ENCODE peak calls at places on chromosomes 16 and 17, in four cellular contexts. One of them, this sample, is unnamed.

GRCh38 chr17:61729690-61730268 is 133.5 kb downstream of the BRIP1 start:
- DNase-seq in fibroblast of pulmonary artery: no peak
- DNase-seq in tibial artery: no peak
- DNase-seq in fibroblast of lung: peak; percentile 9
- DNase-seq in this sample: no peak

GRCh38 chr16:67017451-67017750 is 11.5 kb upstream of the CBFB start:
- DNase-seq in fibroblast of pulmonary artery: no peak
- DNase-seq in tibial artery: no peak
- DNase-seq in fibroblast of lung: no peak
- DNase-seq in this sample: no peak

GRCh38 chr17:9258115-9259020 is 237.1 kb downstream of the NTN1 start:
- DNase-seq in fibroblast of pulmonary artery: no peak
- DNase-seq in tibial artery: no peak
- DNase-seq in fibroblast of lung: no peak
- DNase-seq in this sample: no peak

GRCh38 chr16:46649571-46649970 is 28.4 kb upstream of the SHCBP1 start:
- DNase-seq in fibroblast of pulmonary artery: peak; percentile 49
- DNase-seq in tibial artery: peak; percentile 64
- DNase-seq in fibroblast of lung: peak; percentile 82
- DNase-seq in this sample: peak; percentile 71

GRCh38 chr16:51416921-51417320 is 265.9 kb upstream of the SALL1 start:
- DNase-seq in fibroblast of pulmonary artery: peak; percentile 31
- DNase-seq in tibial artery: no peak
- DNase-seq in fibroblast of lung: peak; percentile 55
- DNase-seq in this sample: no peak

GRCh38 chr16:67667434-67667816 is 811 bp downstream of the C16orf86 start:
- DNase-seq in fibroblast of pulmonary artery: no peak
- DNase-seq in tibial artery: no peak
- DNase-seq in fibroblast of lung: no peak
- DNase-seq in this sample: no peak

GRCh38 chr16:62194828-62195227 is 158.6 kb upstream of the CDH8 start:
- DNase-seq in fibroblast of pulmonary artery: no peak
- DNase-seq in tibial artery: no peak
- DNase-seq in fibroblast of lung: no peak
- DNase-seq in this sample: no peak

GRCh38 chr16:88531346-88531745 is 38.9 kb upstream of the ZC3H18 start:
- DNase-seq in fibroblast of pulmonary artery: no peak
- DNase-seq in tibial artery: no peak
- DNase-seq in fibroblast of lung: no peak
- DNase-seq in this sample: no peak

GRCh38 chr17:4594406-4595349 is 10.3 kb downstream of the SMTNL2 start:
- DNase-seq in fibroblast of pulmonary artery: no peak
- DNase-seq in tibial artery: no peak
- DNase-seq in fibroblast of lung: no peak
- DNase-seq in this sample: no peak
- TF ChIP-seq CTCF in fibroblast of pulmonary artery: no peak
- TF ChIP-seq CTCF in tibial artery: no peak
- TF ChIP-seq CTCF in fibroblast of lung: no peak
- TF ChIP-seq CTCF in this sample: no peak

DNA sequence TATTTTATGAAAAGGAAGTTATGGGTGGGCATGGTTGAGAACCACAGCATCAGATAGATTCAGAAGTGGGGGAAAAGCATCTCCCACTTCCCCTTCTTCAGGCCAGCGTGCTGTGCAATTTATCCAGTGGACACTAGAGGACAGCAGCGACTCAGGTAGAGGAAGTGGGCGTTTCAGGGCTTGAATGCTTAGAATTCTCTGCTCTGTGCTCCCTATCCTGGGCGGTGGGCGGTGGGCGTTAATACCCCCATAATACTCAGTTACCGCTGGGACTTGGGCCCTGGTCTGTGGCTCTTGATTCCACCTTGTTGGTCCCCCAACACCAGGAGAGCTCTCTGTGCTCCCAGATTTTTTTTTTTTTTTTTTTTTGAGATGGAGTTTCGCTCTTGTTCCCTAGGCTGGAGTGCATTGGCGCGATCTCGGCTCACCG is 3.7 kb upstream of the LYZL6 start:
- DNase-seq in fibroblast of pulmonary artery: peak; percentile 52
- DNase-seq in tibial artery: peak; percentile 34
- DNase-seq in fibroblast of lung: peak; percentile 33
- DNase-seq in this sample: peak; percentile 54
- H3K4me3 ChIP-seq in fibroblast of pulmonary artery: peak overlapping the region; percentile 2
- H3K4me3 ChIP-seq in tibial artery: no peak overlapping the region
- H3K4me3 ChIP-seq in fibroblast of lung: no peak overlapping the region
- H3K4me3 ChIP-seq in this sample: peak overlapping the region; percentile 26

GRCh38 chr17:81852237-81852636 is 8.1 kb downstream of the P4HB start:
- DNase-seq in fibroblast of pulmonary artery: no peak
- DNase-seq in tibial artery: no peak
- DNase-seq in fibroblast of lung: no peak
- DNase-seq in this sample: no peak

GRCh38 chr17:81858170-81858966 is 2.0 kb downstream of the P4HB start:
- DNase-seq in fibroblast of pulmonary artery: no peak
- DNase-seq in tibial artery: no peak
- DNase-seq in fibroblast of lung: no peak
- DNase-seq in this sample: no peak

GRCh38 chr17:81851423-81851822 is 8.9 kb downstream of the P4HB start:
- DNase-seq in fibroblast of pulmonary artery: no peak
- DNase-seq in tibial artery: no peak
- DNase-seq in fibroblast of lung: no peak
- DNase-seq in this sample: no peak

GRCh38 chr17:81858967-81859905 is 1.1 kb downstream of the P4HB start:
- DNase-seq in fibroblast of pulmonary artery: peak; percentile 33
- DNase-seq in tibial artery: no peak
- DNase-seq in fibroblast of lung: peak; percentile 18
- DNase-seq in this sample: peak; percentile 24

GRCh38 chr17:81854974-81855774 is 5.2 kb downstream of the P4HB start:
- DNase-seq in fibroblast of pulmonary artery: no peak
- DNase-seq in tibial artery: no peak
- DNase-seq in fibroblast of lung: no peak
- DNase-seq in this sample: peak; percentile 53
- TF ChIP-seq CTCF in fibroblast of pulmonary artery: no peak
- TF ChIP-seq CTCF in tibial artery: no peak
- TF ChIP-seq CTCF in fibroblast of lung: no peak
- TF ChIP-seq CTCF in this sample: no peak

GRCh38 chr17:28500712-28501379 is 5.3 kb upstream of the FOXN1 start:
- DNase-seq in fibroblast of pulmonary artery: no peak
- DNase-seq in tibial artery: no peak
- DNase-seq in fibroblast of lung: no peak
- DNase-seq in this sample: no peak
- H3K4me3 ChIP-seq in fibroblast of pulmonary artery: no peak overlapping the region
- H3K4me3 ChIP-seq in tibial artery: no peak overlapping the region
- H3K4me3 ChIP-seq in fibroblast of lung: no peak overlapping the region
- H3K4me3 ChIP-seq in this sample: no peak overlapping the region

DNA sequence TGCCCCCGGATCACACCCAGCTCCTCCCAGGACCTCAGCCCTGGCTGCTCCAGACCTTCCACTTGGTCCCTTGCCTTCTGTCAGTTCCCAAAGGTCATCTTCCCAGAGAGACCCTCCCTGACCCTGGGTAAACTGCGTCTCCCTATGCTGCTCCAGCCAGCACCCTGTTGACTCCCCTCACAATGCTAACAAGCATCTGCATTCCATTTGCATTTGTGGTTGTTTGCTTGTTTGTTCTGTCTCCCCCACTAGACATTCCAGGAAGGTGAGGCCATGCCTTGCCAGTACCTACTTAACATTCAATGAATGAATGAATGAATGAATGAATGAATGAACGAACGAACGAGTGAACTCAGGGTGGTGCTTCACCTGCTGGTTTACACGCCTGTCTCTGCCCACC is 171.2 kb downstream of the WSCD1 start:
- DNase-seq in fibroblast of pulmonary artery: no peak
- DNase-seq in tibial artery: no peak
- DNase-seq in fibroblast of lung: no peak
- DNase-seq in this sample: no peak
- TF ChIP-seq CTCF in fibroblast of pulmonary artery: no peak
- TF ChIP-seq CTCF in tibial artery: no peak
- TF ChIP-seq CTCF in fibroblast of lung: no peak
- TF ChIP-seq CTCF in this sample: no peak

GRCh38 chr16:49484936-49485335 is 111.3 kb downstream of the C16orf78 start:
- DNase-seq in fibroblast of pulmonary artery: no peak
- DNase-seq in tibial artery: no peak
- DNase-seq in fibroblast of lung: no peak
- DNase-seq in this sample: no peak

GRCh38 chr16:49482690-49483089 is 109.1 kb downstream of the C16orf78 start:
- DNase-seq in fibroblast of pulmonary artery: no peak
- DNase-seq in tibial artery: peak; percentile 12
- DNase-seq in fibroblast of lung: no peak
- DNase-seq in this sample: no peak

GRCh38 chr16:49484454-49484853 is 110.8 kb downstream of the C16orf78 start:
- DNase-seq in fibroblast of pulmonary artery: peak; percentile 10
- DNase-seq in tibial artery: peak; percentile 75
- DNase-seq in fibroblast of lung: no peak
- DNase-seq in this sample: peak; percentile 19

GRCh38 chr16:49483251-49483650 is 109.6 kb downstream of the C16orf78 start:
- DNase-seq in fibroblast of pulmonary artery: no peak
- DNase-seq in tibial artery: peak; percentile 11
- DNase-seq in fibroblast of lung: no peak
- DNase-seq in this sample: no peak

GRCh38 chr16:49483651-49484451 is 110.2 kb downstream of the C16orf78 start:
- DNase-seq in fibroblast of pulmonary artery: no peak
- DNase-seq in tibial artery: peak; percentile 5
- DNase-seq in fibroblast of lung: no peak
- DNase-seq in this sample: no peak
- H3K4me3 ChIP-seq in fibroblast of pulmonary artery: no peak overlapping the region
- H3K4me3 ChIP-seq in tibial artery: no peak overlapping the region
- H3K4me3 ChIP-seq in fibroblast of lung: no peak overlapping the region
- H3K4me3 ChIP-seq in this sample: no peak overlapping the region

GRCh38 chr17:49193513-49194296 is 16.7 kb downstream of the GNGT2 start:
- DNase-seq in fibroblast of pulmonary artery: peak; percentile 70
- DNase-seq in tibial artery: peak; percentile 62
- DNase-seq in fibroblast of lung: peak; percentile 59
- DNase-seq in this sample: peak; percentile 69

GRCh38 chr17:49194297-49194607 is 16.1 kb downstream of the GNGT2 start:
- DNase-seq in fibroblast of pulmonary artery: no peak
- DNase-seq in tibial artery: no peak
- DNase-seq in fibroblast of lung: no peak
- DNase-seq in this sample: no peak

GRCh38 chr17:49190932-49191331 is 19.4 kb downstream of the GNGT2 start:
- DNase-seq in fibroblast of pulmonary artery: no peak
- DNase-seq in tibial artery: no peak
- DNase-seq in fibroblast of lung: no peak
- DNase-seq in this sample: no peak

GRCh38 chr17:49191407-49191916 is 18.9 kb downstream of the GNGT2 start:
- DNase-seq in fibroblast of pulmonary artery: peak; percentile 62
- DNase-seq in tibial artery: no peak
- DNase-seq in fibroblast of lung: no peak
- DNase-seq in this sample: peak; percentile 61

DNA sequence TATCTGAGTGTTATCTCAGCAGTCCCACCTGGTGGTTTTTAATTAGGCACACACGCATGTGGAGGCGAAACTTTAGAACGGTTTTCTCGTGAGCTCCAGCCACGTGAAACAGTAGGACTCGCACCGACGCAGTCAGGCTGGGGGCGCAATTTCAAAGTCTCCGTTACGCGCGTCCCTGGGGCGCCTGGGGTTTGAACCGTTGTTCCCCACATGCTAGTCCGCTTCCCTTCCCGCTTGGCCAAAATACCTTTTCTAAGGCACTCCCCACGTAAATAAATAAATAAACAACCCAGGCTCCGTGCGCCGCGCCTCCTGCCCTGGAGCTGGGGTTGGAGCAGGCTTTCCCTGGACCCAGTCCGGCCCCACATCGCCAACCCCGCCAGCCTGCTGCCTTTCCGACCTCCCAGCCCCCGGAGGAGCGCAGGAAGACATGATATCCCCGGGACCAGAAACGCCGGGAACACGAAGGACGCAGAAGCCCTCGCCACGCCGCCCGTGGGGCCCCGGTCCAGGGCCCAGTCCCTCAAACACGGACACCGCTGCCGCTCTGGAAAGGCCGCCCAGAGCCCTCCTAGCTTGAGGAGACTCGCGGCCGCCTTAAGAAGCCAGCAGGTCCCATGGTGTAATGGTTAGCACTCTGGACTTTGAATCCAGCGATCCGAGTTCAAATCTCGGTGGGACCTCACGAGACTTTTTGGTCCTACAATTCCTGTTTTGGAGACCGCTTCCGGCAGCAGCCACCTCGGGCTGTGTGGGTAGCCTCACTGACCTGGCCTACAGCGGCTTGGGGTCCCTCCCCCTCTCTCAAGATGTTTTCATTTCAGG is 18.2 kb downstream of the GNGT2 start:
- DNase-seq in fibroblast of pulmonary artery: peak; percentile 89
- DNase-seq in tibial artery: peak; percentile 95
- DNase-seq in fibroblast of lung: peak; percentile 84
- DNase-seq in this sample: peak; percentile 90
- TF ChIP-seq CTCF in fibroblast of pulmonary artery: peak; percentile 23
- TF ChIP-seq CTCF in tibial artery: peak; percentile 20
- TF ChIP-seq CTCF in fibroblast of lung: peak; percentile 28
- TF ChIP-seq CTCF in this sample: peak; percentile 15